ENCODE peak calls at places on chromosome 11, in ten cellular contexts. Y is transverse colon, Z is bronchial epithelial cell, U is body of pancreas, V is fibroblast of mammary gland, E is heart left ventricle, J is fibroblast of the aortic adventitia, T is HL-60, A is AG04450, B is kidney. C is an unnamed sample.
A peak's percentile ranks its signal among the peaks of the same experiment; 100 is the strongest.

GRCh38 chr11:30818721-30819120 is 232.6 kb upstream of the MPPED2 start:
- DNase-seq in E (no peak), U (no peak), Z (no peak), Y (no peak), T (no peak), J (no peak), A (no peak), B (no peak), V (no peak), C (no peak)

GRCh38 chr11:13956988-13957387 is 5.5 kb upstream of the SPON1 start:
- DNase-seq in T (no peak), A (no peak), V (no peak), Y (no peak), Z (no peak), U (no peak), B (no peak), J (no peak), E (no peak), C (no peak)

GRCh38 chr11:74749127-74749964 is 697 bp downstream of the RNF169 start:
- DNase-seq in U (peak; percentile 52), Y (peak; percentile 54), J (peak; percentile 41), E (peak; percentile 39), A (no peak), T (peak; percentile 59), B (peak; percentile 79), Z (peak; percentile 60), V (peak; percentile 34), C (peak; percentile 77)

GRCh38 chr11:88338223-88338661 is 706 bp upstream of the CTSC start:
- DNase-seq in J (peak; percentile 79), V (peak; percentile 84), T (peak; percentile 94), U (peak; percentile 43), Y (peak; percentile 60), Z (peak; percentile 84), E (peak; percentile 37), A (peak; percentile 49), B (peak; percentile 65), C (peak; percentile 85)

GRCh38 chr11:27058456-27058855 is 17.8 kb downstream of the BBOX1 start:
- DNase-seq in U (no peak), E (no peak), J (no peak), V (peak; percentile 69), Z (peak; percentile 13), T (no peak), B (no peak), Y (no peak), A (no peak), C (no peak)

GRCh38 chr11:16239130-16240105 is 116.9 kb downstream of the SOX6 start:
- DNase-seq in V (no peak), A (peak; percentile 21), B (no peak), Z (no peak), U (no peak), E (no peak), T (no peak), Y (no peak), J (no peak), C (no peak)

GRCh38 chr11:7579226-7579825 is 65.5 kb downstream of the PPFIBP2 start:
- DNase-seq in Z (no peak), J (peak; percentile 85), E (no peak), V (peak; percentile 44), U (no peak), T (no peak), A (no peak), Y (no peak), B (no peak), C (peak; percentile 9)

GRCh38 chr11:75241036-75241905 is 697 bp downstream of the TPBGL start:
- DNase-seq in Z (peak; percentile 72), J (peak; percentile 76), T (peak; percentile 70), A (peak; percentile 34), V (peak; percentile 77), U (peak; percentile 88), Y (peak; percentile 87), E (peak; percentile 86), B (peak; percentile 94), C (peak; percentile 69)

GRCh38 chr11:94751216-94751612 is 16.9 kb upstream of the AMOTL1 start:
- DNase-seq in U (no peak), Y (no peak), E (no peak), Z (no peak), A (no peak), T (no peak), V (no peak), B (no peak), J (no peak), C (no peak)

GRCh38 chr11:35810045-35810444 is 133.8 kb upstream of the LDLRAD3 start:
- DNase-seq in Z (no peak), E (no peak), B (no peak), V (no peak), T (no peak), U (no peak), Y (no peak), A (no peak), J (no peak), C (no peak)

GRCh38 chr11:35809561-35809960 is 134.3 kb upstream of the LDLRAD3 start:
- DNase-seq in J (no peak), A (no peak), Z (no peak), U (no peak), Y (no peak), B (no peak), T (no peak), V (no peak), E (no peak), C (no peak)

GRCh38 chr11:35812850-35813249 is 131.0 kb upstream of the LDLRAD3 start:
- DNase-seq in A (no peak), T (no peak), J (peak; percentile 47), E (peak; percentile 75), V (no peak), U (peak; percentile 24), Z (no peak), B (no peak), Y (no peak), C (no peak)

GRCh38 chr11:35814026-35814425 is 129.8 kb upstream of the LDLRAD3 start:
- DNase-seq in E (no peak), Z (peak; percentile 83), J (no peak), Y (no peak), A (no peak), V (no peak), T (no peak), B (no peak), U (no peak), C (no peak)

DNA sequence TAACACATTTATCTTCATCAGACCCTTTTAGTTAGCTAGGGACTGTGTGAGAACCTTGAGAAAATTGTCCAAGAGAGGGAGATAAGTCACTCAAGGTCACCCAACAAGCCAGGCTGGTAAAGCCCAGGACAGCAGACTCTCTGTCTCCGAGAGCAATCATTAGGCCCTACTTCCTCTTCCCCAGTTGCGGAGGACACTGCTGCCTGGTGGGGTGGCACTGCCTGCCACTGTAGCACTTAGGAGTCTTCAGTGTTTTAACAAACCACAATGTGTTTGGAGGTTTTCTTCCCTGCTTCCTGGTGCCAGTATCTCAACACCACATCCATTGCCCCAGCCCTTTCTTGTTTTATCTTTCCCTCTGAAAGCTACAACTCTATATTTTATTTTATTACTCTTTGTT is 132.1 kb upstream of the LDLRAD3 start:
- DNase-seq in V (no peak), A (no peak), U (peak; percentile 18), T (no peak), J (no peak), Y (no peak), B (no peak), Z (no peak), E (no peak), C (peak; percentile 42)
- TF ChIP-seq CTCF in V (no peak), A (no peak), U (peak; percentile 19), T (no peak), J (no peak), Y (no peak), B (no peak), Z (no peak), E (no peak), C (no peak)

GRCh38 chr11:93737904-93738612 is 3.2 kb downstream of the TAF1D start:
- DNase-seq in A (no peak), Z (peak; percentile 84), T (no peak), V (peak; percentile 51), U (no peak), B (no peak), Y (no peak), J (no peak), E (no peak), C (peak; percentile 42)
- H3K4me3 ChIP-seq in A (peak overlapping the region; percentile 74), Z (peak overlapping the region; percentile 74), T (peak overlapping the region; percentile 90), V (peak overlapping the region; percentile 94), U (no peak overlapping the region), B (peak overlapping the region; percentile 80), Y (no peak overlapping the region), J (peak overlapping the region; percentile 93), E (no peak overlapping the region), C (peak overlapping the region; percentile 91)

DNA sequence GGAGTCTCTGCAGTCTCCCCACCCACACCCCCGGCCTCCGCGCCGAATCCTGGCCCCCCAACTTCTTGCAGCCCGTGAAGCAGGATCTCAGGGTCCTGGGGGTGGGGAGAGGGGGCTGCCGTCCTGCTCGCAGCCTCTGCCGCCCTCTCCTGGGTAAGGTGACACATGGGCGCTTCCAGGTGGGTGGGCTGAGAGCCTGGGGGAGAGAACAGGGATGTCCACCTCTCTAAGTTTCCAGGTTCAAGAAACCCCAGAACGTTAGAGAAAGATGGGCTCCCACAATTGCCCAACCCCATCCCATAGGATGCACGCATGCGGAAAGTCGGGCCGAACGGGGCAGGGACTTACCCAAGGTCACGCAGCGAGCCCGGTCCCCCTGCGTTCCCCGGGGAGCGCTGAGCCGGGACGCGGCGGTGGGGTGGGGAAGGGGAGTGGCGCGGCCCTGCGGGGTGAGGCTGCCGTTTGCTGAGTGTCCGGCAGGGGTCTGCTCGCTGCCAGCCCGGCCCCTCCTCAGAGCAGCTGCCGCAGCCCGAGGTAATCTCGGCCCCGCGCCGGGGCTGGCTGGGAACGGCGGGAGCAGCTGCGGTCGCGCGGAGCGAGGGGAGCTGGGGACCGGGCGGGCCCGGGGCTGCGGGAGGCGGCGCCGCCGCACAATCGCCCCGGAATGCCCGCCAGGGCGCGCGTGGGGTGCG is 705 bp upstream of the CAPN1 start:
- DNase-seq in U (peak; percentile 73), Z (peak; percentile 30), B (peak; percentile 89), A (peak; percentile 10), V (peak; percentile 31), E (peak; percentile 59), Y (peak; percentile 73), T (peak; percentile 58), J (peak; percentile 52), C (peak; percentile 80)
- TF ChIP-seq CTCF in U (peak; percentile 79), Z (peak; percentile 48), B (peak; percentile 46), A (peak; percentile 48), V (peak; percentile 5), E (peak; percentile 47), Y (peak; percentile 42), T (peak; percentile 1), J (peak; percentile 52), C (peak; percentile 69)

GRCh38 chr11:2270322-2271076 is at the start of gene ASCL2:
- DNase-seq in J (no peak), Y (no peak), Z (no peak), V (no peak), T (no peak), A (no peak), B (no peak), U (no peak), E (no peak), C (no peak)

GRCh38 chr11:2271327-2272240 is 1.2 kb upstream of the ASCL2 start:
- DNase-seq in T (no peak), B (peak; percentile 73), Y (no peak), V (no peak), E (no peak), J (no peak), A (no peak), Z (no peak), U (no peak), C (no peak)

GRCh38 chr11:2269601-2270321 is 627 bp downstream of the ASCL2 start:
- DNase-seq in Y (peak; percentile 66), V (peak; percentile 59), T (peak; percentile 66), Z (peak; percentile 47), J (peak; percentile 29), B (peak; percentile 88), E (peak; percentile 48), A (peak; percentile 6), U (no peak), C (no peak)

GRCh38 chr11:2272241-2272945 is 2.0 kb upstream of the ASCL2 start:
- DNase-seq in Y (no peak), E (no peak), A (no peak), U (no peak), Z (no peak), T (no peak), J (no peak), V (no peak), B (no peak), C (no peak)

GRCh38 chr11:2271077-2271326 is 614 bp upstream of the ASCL2 start:
- DNase-seq in J (no peak), A (no peak), U (no peak), Z (no peak), Y (peak; percentile 41), V (no peak), B (peak; percentile 90), E (no peak), T (no peak), C (no peak)
- H3K4me3 ChIP-seq in J (no peak overlapping the region), A (no peak overlapping the region), U (no peak overlapping the region), Z (peak overlapping the region; percentile 41), Y (no peak overlapping the region), V (no peak overlapping the region), B (no peak overlapping the region), E (no peak overlapping the region), T (no peak overlapping the region), C (no peak overlapping the region)

C was measured in GM12865.